ENCODE peak calls at places on chromosomes 7 and 10, in eight cellular contexts. H, B, X, I, A, R, J and S are unnamed samples.

GRCh38 chr10:47026301-47027107 is 115.3 kb downstream of the PTPN20 start:
- DNase-seq in A (no peak), R (peak), H (no peak), B (no peak), J (no peak), X (no peak), I (no peak), S (no peak)

GRCh38 chr7:7585241-7585928 is 18.7 kb downstream of the MIOS start:
- DNase-seq in I (no peak), B (no peak), J (no peak), A (no peak), R (no peak), H (peak), X (no peak), S (no peak)

GRCh38 chr7:157661611-157661975 is 324.8 kb downstream of the DNAJB6 start:
- DNase-seq in A (no peak), H (no peak), B (no peak), I (no peak), J (no peak), X (no peak), R (no peak), S (no peak)

GRCh38 chr7:130363156-130363847 is 17.0 kb upstream of the CPA1 start:
- DNase-seq in H (no peak), A (no peak), J (no peak), B (peak), I (no peak), X (peak), R (no peak), S (no peak)

GRCh38 chr7:114212753-114213439 is 201.7 kb upstream of the FOXP2 start:
- DNase-seq in X (no peak), B (no peak), J (no peak), A (no peak), I (no peak), H (no peak), R (no peak), S (no peak)

GRCh38 chr10:22148956-22149355 is 68.9 kb downstream of the EBLN1 start:
- DNase-seq in X (no peak), I (no peak), B (no peak), J (peak), R (no peak), A (no peak), H (no peak), S (peak)

GRCh38 chr10:62527019-62527827 is 153.1 kb downstream of the ZNF365 start:
- DNase-seq in B (no peak), J (no peak), R (peak), X (no peak), H (no peak), A (no peak), I (peak), S (no peak)

GRCh38 chr10:18079665-18080295 is 60.4 kb upstream of the CACNB2 start:
- DNase-seq in R (no peak), I (no peak), A (no peak), B (no peak), H (no peak), X (no peak), J (no peak), S (no peak)

GRCh38 chr7:107494315-107494751 is 24.5 kb downstream of the GPR22 start:
- DNase-seq in I (no peak), H (peak), R (no peak), X (no peak), J (no peak), A (no peak), B (no peak), S (no peak)

GRCh38 chr10:7708832-7709231 is 5.7 kb downstream of the ITIH2 start:
- DNase-seq in A (no peak), I (no peak), H (no peak), X (no peak), J (no peak), R (no peak), B (no peak), S (no peak)

GRCh38 chr7:123075838-123076462 is 80.5 kb upstream of the TAS2R16 start:
- DNase-seq in J (no peak), X (no peak), R (no peak), I (no peak), B (no peak), A (no peak), H (no peak), S (no peak)

GRCh38 chr7:36215017-36215621 is 62.1 kb downstream of the EEPD1 start:
- DNase-seq in H (no peak), R (no peak), A (no peak), J (no peak), B (no peak), I (no peak), X (no peak), S (no peak)

GRCh38 chr10:99761395-99761794 is 21.0 kb upstream of the ABCC2 start:
- DNase-seq in B (no peak), X (no peak), R (no peak), A (no peak), I (no peak), J (no peak), H (no peak), S (no peak)

GRCh38 chr7:100190059-100190711 is 12.5 kb downstream of the STAG3 start:
- DNase-seq in X (no peak), H (no peak), J (no peak), I (no peak), B (no peak), R (no peak), A (no peak), S (no peak)

GRCh38 chr10:10824611-10825148 is 193.0 kb upstream of the CELF2 start:
- DNase-seq in H (no peak), R (no peak), X (no peak), B (no peak), I (no peak), A (no peak), J (no peak), S (peak)

GRCh38 chr7:73704640-73705550 is 14.6 kb downstream of the STX1A start:
- DNase-seq in A (no peak), B (no peak), J (peak), R (no peak), X (no peak), I (no peak), H (no peak), S (no peak)